ENCODE peak calls at places on chromosomes 13 and 19, in nine cellular contexts. One of them, this sample, is unnamed.
A peak's percentile ranks its signal among the peaks of the same experiment; 100 is the strongest.

GRCh38 chr13:29562762-29563161 is 32.7 kb downstream of the SLC7A1 start:
- DNase-seq in left cardiac atrium: no peak
- DNase-seq in non-pigmented ciliary epithelial cell: no peak
- DNase-seq in GM20000: no peak
- DNase-seq in activated CD4-positive, alpha-beta T cell treated with anti-CD3 and anti-CD28 coated beads, Interleukin-2, amount 10 ng/mL, durations not matched to agents 7 days and 5 days: no peak
- DNase-seq in nephron progenitor cell: no peak
- DNase-seq in left ventricle myocardium superior: no peak
- DNase-seq in GM23338: no peak
- DNase-seq in head of caudate nucleus: no peak
- DNase-seq in this sample: no peak

GRCh38 chr19:6708346-6708745 is 12.1 kb downstream of the C3 start:
- DNase-seq in left cardiac atrium: no peak
- DNase-seq in non-pigmented ciliary epithelial cell: no peak
- DNase-seq in GM20000: no peak
- DNase-seq in activated CD4-positive, alpha-beta T cell treated with anti-CD3 and anti-CD28 coated beads, Interleukin-2, amount 10 ng/mL, durations not matched to agents 7 days and 5 days: no peak
- DNase-seq in nephron progenitor cell: no peak
- DNase-seq in left ventricle myocardium superior: no peak
- DNase-seq in GM23338: no peak
- DNase-seq in head of caudate nucleus: no peak
- DNase-seq in this sample: no peak

GRCh38 chr13:47908200-47908902 is 92.7 kb downstream of the SUCLA2 start:
- DNase-seq in left cardiac atrium: no peak
- DNase-seq in non-pigmented ciliary epithelial cell: peak; percentile 71
- DNase-seq in GM20000: no peak
- DNase-seq in activated CD4-positive, alpha-beta T cell treated with anti-CD3 and anti-CD28 coated beads, Interleukin-2, amount 10 ng/mL, durations not matched to agents 7 days and 5 days: no peak
- DNase-seq in nephron progenitor cell: no peak
- DNase-seq in left ventricle myocardium superior: no peak
- DNase-seq in GM23338: no peak
- DNase-seq in head of caudate nucleus: no peak
- DNase-seq in this sample: no peak

GRCh38 chr13:86862137-86862536 is 809.0 kb upstream of the SLITRK5 start:
- DNase-seq in left cardiac atrium: no peak
- DNase-seq in non-pigmented ciliary epithelial cell: no peak
- DNase-seq in GM20000: no peak
- DNase-seq in activated CD4-positive, alpha-beta T cell treated with anti-CD3 and anti-CD28 coated beads, Interleukin-2, amount 10 ng/mL, durations not matched to agents 7 days and 5 days: no peak
- DNase-seq in nephron progenitor cell: no peak
- DNase-seq in left ventricle myocardium superior: no peak
- DNase-seq in GM23338: peak; percentile 21
- DNase-seq in head of caudate nucleus: no peak
- DNase-seq in this sample: no peak

GRCh38 chr13:90889906-90890305 is 457.6 kb upstream of the MIR17HG start:
- DNase-seq in left cardiac atrium: no peak
- DNase-seq in non-pigmented ciliary epithelial cell: no peak
- DNase-seq in GM20000: no peak
- DNase-seq in activated CD4-positive, alpha-beta T cell treated with anti-CD3 and anti-CD28 coated beads, Interleukin-2, amount 10 ng/mL, durations not matched to agents 7 days and 5 days: no peak
- DNase-seq in nephron progenitor cell: no peak
- DNase-seq in left ventricle myocardium superior: no peak
- DNase-seq in GM23338: peak; percentile 4
- DNase-seq in head of caudate nucleus: no peak
- DNase-seq in this sample: no peak

GRCh38 chr13:25249001-25249543 is 38.2 kb downstream of the MTMR6 start:
- DNase-seq in left cardiac atrium: no peak
- DNase-seq in non-pigmented ciliary epithelial cell: peak; percentile 22
- DNase-seq in GM20000: peak; percentile 24
- DNase-seq in activated CD4-positive, alpha-beta T cell treated with anti-CD3 and anti-CD28 coated beads, Interleukin-2, amount 10 ng/mL, durations not matched to agents 7 days and 5 days: no peak
- DNase-seq in nephron progenitor cell: no peak
- DNase-seq in left ventricle myocardium superior: no peak
- DNase-seq in GM23338: peak; percentile 68
- DNase-seq in head of caudate nucleus: peak; percentile 53
- DNase-seq in this sample: no peak

GRCh38 chr19:35712910-35713845 is 4.6 kb upstream of the KMT2B start:
- DNase-seq in left cardiac atrium: no peak
- DNase-seq in non-pigmented ciliary epithelial cell: no peak
- DNase-seq in GM20000: peak; percentile 86
- DNase-seq in activated CD4-positive, alpha-beta T cell treated with anti-CD3 and anti-CD28 coated beads, Interleukin-2, amount 10 ng/mL, durations not matched to agents 7 days and 5 days: peak; percentile 67
- DNase-seq in nephron progenitor cell: no peak
- DNase-seq in left ventricle myocardium superior: no peak
- DNase-seq in GM23338: peak; percentile 32
- DNase-seq in head of caudate nucleus: no peak
- DNase-seq in this sample: no peak

GRCh38 chr13:74243637-74244526 is 109.7 kb upstream of the KLF12 start:
- DNase-seq in left cardiac atrium: no peak
- DNase-seq in non-pigmented ciliary epithelial cell: peak; percentile 49
- DNase-seq in GM20000: no peak
- DNase-seq in activated CD4-positive, alpha-beta T cell treated with anti-CD3 and anti-CD28 coated beads, Interleukin-2, amount 10 ng/mL, durations not matched to agents 7 days and 5 days: no peak
- DNase-seq in nephron progenitor cell: no peak
- DNase-seq in left ventricle myocardium superior: no peak
- DNase-seq in GM23338: no peak
- DNase-seq in head of caudate nucleus: no peak
- DNase-seq in this sample: no peak

GRCh38 chr19:29516821-29517395 is 8.9 kb upstream of the VSTM2B start:
- DNase-seq in left cardiac atrium: no peak
- DNase-seq in non-pigmented ciliary epithelial cell: no peak
- DNase-seq in GM20000: no peak
- DNase-seq in activated CD4-positive, alpha-beta T cell treated with anti-CD3 and anti-CD28 coated beads, Interleukin-2, amount 10 ng/mL, durations not matched to agents 7 days and 5 days: no peak
- DNase-seq in nephron progenitor cell: no peak
- DNase-seq in left ventricle myocardium superior: no peak
- DNase-seq in GM23338: no peak
- DNase-seq in head of caudate nucleus: no peak
- DNase-seq in this sample: no peak

GRCh38 chr13:35471466-35472307 is 4.8 kb downstream of the MAB21L1 start:
- DNase-seq in left cardiac atrium: no peak
- DNase-seq in non-pigmented ciliary epithelial cell: no peak
- DNase-seq in GM20000: no peak
- DNase-seq in activated CD4-positive, alpha-beta T cell treated with anti-CD3 and anti-CD28 coated beads, Interleukin-2, amount 10 ng/mL, durations not matched to agents 7 days and 5 days: no peak
- DNase-seq in nephron progenitor cell: peak; percentile 36
- DNase-seq in left ventricle myocardium superior: no peak
- DNase-seq in GM23338: peak; percentile 33
- DNase-seq in head of caudate nucleus: no peak
- DNase-seq in this sample: no peak

GRCh38 chr13:84126671-84127171 is 244.4 kb upstream of the SLITRK1 start:
- DNase-seq in left cardiac atrium: no peak
- DNase-seq in non-pigmented ciliary epithelial cell: no peak
- DNase-seq in GM20000: no peak
- DNase-seq in activated CD4-positive, alpha-beta T cell treated with anti-CD3 and anti-CD28 coated beads, Interleukin-2, amount 10 ng/mL, durations not matched to agents 7 days and 5 days: no peak
- DNase-seq in nephron progenitor cell: no peak
- DNase-seq in left ventricle myocardium superior: no peak
- DNase-seq in GM23338: no peak
- DNase-seq in head of caudate nucleus: no peak
- DNase-seq in this sample: peak; percentile 88

GRCh38 chr13:94640676-94641075 is 39.0 kb downstream of the GPR180 start:
- DNase-seq in left cardiac atrium: no peak
- DNase-seq in non-pigmented ciliary epithelial cell: no peak
- DNase-seq in GM20000: no peak
- DNase-seq in activated CD4-positive, alpha-beta T cell treated with anti-CD3 and anti-CD28 coated beads, Interleukin-2, amount 10 ng/mL, durations not matched to agents 7 days and 5 days: no peak
- DNase-seq in nephron progenitor cell: no peak
- DNase-seq in left ventricle myocardium superior: no peak
- DNase-seq in GM23338: no peak
- DNase-seq in head of caudate nucleus: no peak
- DNase-seq in this sample: no peak

GRCh38 chr13:113562085-113562749 is 22.3 kb upstream of the TFDP1 start:
- DNase-seq in left cardiac atrium: peak; percentile 60
- DNase-seq in non-pigmented ciliary epithelial cell: no peak
- DNase-seq in GM20000: peak; percentile 82
- DNase-seq in activated CD4-positive, alpha-beta T cell treated with anti-CD3 and anti-CD28 coated beads, Interleukin-2, amount 10 ng/mL, durations not matched to agents 7 days and 5 days: peak; percentile 58
- DNase-seq in nephron progenitor cell: peak; percentile 84
- DNase-seq in left ventricle myocardium superior: peak; percentile 79
- DNase-seq in GM23338: peak; percentile 93
- DNase-seq in head of caudate nucleus: peak; percentile 73
- DNase-seq in this sample: peak; percentile 70

GRCh38 chr13:25179011-25179410 is 6.9 kb upstream of the AMER2 start:
- DNase-seq in left cardiac atrium: no peak
- DNase-seq in non-pigmented ciliary epithelial cell: no peak
- DNase-seq in GM20000: no peak
- DNase-seq in activated CD4-positive, alpha-beta T cell treated with anti-CD3 and anti-CD28 coated beads, Interleukin-2, amount 10 ng/mL, durations not matched to agents 7 days and 5 days: no peak
- DNase-seq in nephron progenitor cell: no peak
- DNase-seq in left ventricle myocardium superior: no peak
- DNase-seq in GM23338: no peak
- DNase-seq in head of caudate nucleus: no peak
- DNase-seq in this sample: no peak

GRCh38 chr13:27621366-27622101 is at the start of gene POLR1D:
- DNase-seq in left cardiac atrium: peak; percentile 82
- DNase-seq in non-pigmented ciliary epithelial cell: no peak
- DNase-seq in GM20000: peak; percentile 95
- DNase-seq in activated CD4-positive, alpha-beta T cell treated with anti-CD3 and anti-CD28 coated beads, Interleukin-2, amount 10 ng/mL, durations not matched to agents 7 days and 5 days: peak; percentile 82
- DNase-seq in nephron progenitor cell: peak; percentile 76
- DNase-seq in left ventricle myocardium superior: peak; percentile 89
- DNase-seq in GM23338: peak; percentile 87
- DNase-seq in head of caudate nucleus: peak; percentile 87
- DNase-seq in this sample: peak; percentile 64